ENCODE peak calls at places on chromosomes 16 and 17, in ten cellular contexts. F, T, S, O, E, H, D, V, Y and G are unnamed samples.
A peak's percentile ranks its signal among the peaks of the same experiment; 100 is the strongest.

GRCh38 chr16:58226790-58227189 is 28.9 kb upstream of the CSNK2A2 start:
- DNase-seq in F (no peak), T (no peak), S (no peak), O (no peak), E (no peak), H (no peak), D (no peak), V (no peak), Y (no peak), G (no peak)

GRCh38 chr17:42608692-42609181 is 437 bp downstream of the RETREG3 start:
- DNase-seq in F (no peak), T (peak; percentile 52), S (no peak), O (no peak), E (no peak), H (no peak), D (no peak), V (no peak), Y (peak; percentile 11), G (peak; percentile 29)

GRCh38 chr16:77213542-77214108 is 14.4 kb downstream of the SYCE1L start:
- DNase-seq in F (peak; percentile 96), T (no peak), S (peak; percentile 73), O (peak; percentile 99), E (no peak), H (no peak), D (no peak), V (no peak), Y (peak; percentile 95), G (no peak)

GRCh38 chr17:72118588-72119279 is 2.1 kb upstream of the SOX9 start:
- DNase-seq in F (peak; percentile 77), T (peak; percentile 63), S (peak; percentile 63), O (peak; percentile 85), E (peak; percentile 86), H (peak; percentile 82), D (no peak), V (no peak), Y (peak; percentile 90), G (peak; percentile 67)

GRCh38 chr17:76544123-76544915 is 4.5 kb downstream of the PRCD start:
- DNase-seq in F (no peak), T (no peak), S (no peak), O (no peak), E (no peak), H (peak; percentile 68), D (no peak), V (no peak), Y (no peak), G (no peak)

GRCh38 chr16:56709686-56710040 is 20.3 kb upstream of the NUP93 start:
- DNase-seq in F (no peak), T (no peak), S (no peak), O (no peak), E (no peak), H (no peak), D (no peak), V (no peak), Y (no peak), G (no peak)

GRCh38 chr16:4402439-4403132 is 13.8 kb downstream of the CORO7 start:
- DNase-seq in F (peak; percentile 39), T (peak; percentile 65), S (peak; percentile 71), O (peak; percentile 77), E (peak; percentile 82), H (peak; percentile 87), D (peak; percentile 58), V (peak; percentile 63), Y (peak; percentile 75), G (peak; percentile 71)

GRCh38 chr16:19131809-19132777 is 18.3 kb downstream of the ITPRIPL2 start:
- DNase-seq in F (no peak), T (no peak), S (no peak), O (no peak), E (no peak), H (no peak), D (no peak), V (no peak), Y (no peak), G (peak; percentile 65)

GRCh38 chr16:70689035-70689969 is 3.4 kb upstream of the MTSS2 start:
- DNase-seq in F (no peak), T (no peak), S (no peak), O (no peak), E (peak; percentile 70), H (no peak), D (no peak), V (no peak), Y (no peak), G (no peak)

GRCh38 chr16:20906871-20907255 is 6.3 kb downstream of the LYRM1 start:
- DNase-seq in F (no peak), T (no peak), S (no peak), O (no peak), E (no peak), H (no peak), D (no peak), V (no peak), Y (no peak), G (no peak)

GRCh38 chr16:77663711-77664110 is 58.6 kb upstream of the NUDT7 start:
- DNase-seq in F (no peak), T (no peak), S (no peak), O (no peak), E (no peak), H (no peak), D (no peak), V (no peak), Y (no peak), G (no peak)

GRCh38 chr16:70383421-70383960 is 36.8 kb downstream of the DDX19A start:
- DNase-seq in F (no peak), T (no peak), S (no peak), O (no peak), E (no peak), H (no peak), D (no peak), V (no peak), Y (no peak), G (no peak)

GRCh38 chr17:81420769-81421462 is 25.7 kb downstream of the BAHCC1 start:
- DNase-seq in F (no peak), T (no peak), S (peak; percentile 95), O (peak; percentile 45), E (peak; percentile 61), H (peak; percentile 86), D (no peak), V (no peak), Y (no peak), G (no peak)

GRCh38 chr16:1530883-1531637 is 2.4 kb upstream of the TMEM204 start:
- DNase-seq in F (no peak), T (no peak), S (no peak), O (no peak), E (peak; percentile 75), H (no peak), D (no peak), V (no peak), Y (peak; percentile 24), G (no peak)

GRCh38 chr17:76727745-76728456 is 1.3 kb downstream of the METTL23 start:
- DNase-seq in F (peak; percentile 35), T (peak; percentile 79), S (no peak), O (no peak), E (no peak), H (no peak), D (no peak), V (no peak), Y (no peak), G (peak; percentile 50)